ENCODE peak calls at places on chromosomes 16 and 17, in seven cellular contexts. One of them, this sample, is unnamed. For H3K4me1, the result is how much of the 10 kb centered on the place peaks cover.

GRCh38 chr17:82981141-82981540 is 98.3 kb upstream of the METRNL start:
- DNase-seq in tibial artery: no peak
- DNase-seq in neural progenitor cell: no peak
- DNase-seq in left ventricle myocardium inferior: no peak
- DNase-seq in spleen: no peak
- DNase-seq in astrocyte: no peak
- DNase-seq in H9: no peak
- DNase-seq in this sample: no peak

GRCh38 chr17:78356163-78356713 is 3.6 kb downstream of the SOCS3 start:
- DNase-seq in astrocyte: peak
- DNase-seq in left ventricle myocardium inferior: no peak
- DNase-seq in neural progenitor cell: peak
- DNase-seq in spleen: peak
- DNase-seq in tibial artery: no peak
- DNase-seq in H9: peak
- DNase-seq in this sample: peak

GRCh38 chr17:79026345-79027273 is 2.6 kb downstream of the C1QTNF1 start:
- DNase-seq in tibial artery: peak
- DNase-seq in left ventricle myocardium inferior: peak
- DNase-seq in neural progenitor cell: no peak
- DNase-seq in astrocyte: peak
- DNase-seq in H9: no peak
- DNase-seq in spleen: peak
- DNase-seq in this sample: peak

GRCh38 chr16:24851700-24852099 is 5.9 kb downstream of the SLC5A11 start:
- DNase-seq in left ventricle myocardium inferior: no peak
- DNase-seq in H9: no peak
- DNase-seq in spleen: no peak
- DNase-seq in tibial artery: no peak
- DNase-seq in astrocyte: peak
- DNase-seq in neural progenitor cell: no peak
- DNase-seq in this sample: no peak

GRCh38 chr16:80056334-80056733 is 455.8 kb upstream of the MAF start:
- DNase-seq in neural progenitor cell: no peak
- DNase-seq in left ventricle myocardium inferior: no peak
- DNase-seq in tibial artery: peak
- DNase-seq in astrocyte: peak
- DNase-seq in H9: no peak
- DNase-seq in spleen: no peak
- DNase-seq in this sample: no peak

GRCh38 chr17:74455025-74455585 is 11.3 kb upstream of the CD300A start:
- DNase-seq in H9: peak
- DNase-seq in tibial artery: no peak
- DNase-seq in astrocyte: no peak
- DNase-seq in spleen: no peak
- DNase-seq in neural progenitor cell: peak
- DNase-seq in left ventricle myocardium inferior: no peak
- DNase-seq in this sample: no peak

GRCh38 chr16:81526199-81526598 is 81.6 kb downstream of the CMIP start:
- DNase-seq in tibial artery: no peak
- DNase-seq in neural progenitor cell: no peak
- DNase-seq in astrocyte: peak
- DNase-seq in left ventricle myocardium inferior: no peak
- DNase-seq in spleen: no peak
- DNase-seq in H9: no peak
- DNase-seq in this sample: no peak

GRCh38 chr16:69618307-69618706 is 52.5 kb downstream of the NFAT5 start:
- DNase-seq in tibial artery: no peak
- DNase-seq in spleen: no peak
- DNase-seq in H9: no peak
- DNase-seq in left ventricle myocardium inferior: no peak
- DNase-seq in neural progenitor cell: no peak
- DNase-seq in astrocyte: peak
- DNase-seq in this sample: no peak

GRCh38 chr16:69535123-69536050 is 30.4 kb upstream of the NFAT5 start:
- DNase-seq in neural progenitor cell: no peak
- DNase-seq in H9: no peak
- DNase-seq in spleen: no peak
- DNase-seq in left ventricle myocardium inferior: no peak
- DNase-seq in astrocyte: peak
- DNase-seq in tibial artery: no peak
- DNase-seq in this sample: no peak

GRCh38 chr17:63095879-63096278 is 129.8 kb downstream of the TANC2 start:
- DNase-seq in neural progenitor cell: no peak
- DNase-seq in astrocyte: peak
- DNase-seq in left ventricle myocardium inferior: no peak
- DNase-seq in tibial artery: no peak
- DNase-seq in spleen: no peak
- DNase-seq in H9: no peak
- DNase-seq in this sample: no peak

GRCh38 chr17:14737984-14738651 is 437.2 kb downstream of the HS3ST3B1 start:
- DNase-seq in left ventricle myocardium inferior: peak
- DNase-seq in H9: peak
- DNase-seq in neural progenitor cell: peak
- DNase-seq in spleen: peak
- DNase-seq in tibial artery: peak
- DNase-seq in astrocyte: peak
- DNase-seq in this sample: peak

GRCh38 chr17:39261286-39261685 is 35.5 kb upstream of the STAC2 start:
- DNase-seq in astrocyte: no peak
- DNase-seq in tibial artery: no peak
- DNase-seq in neural progenitor cell: peak
- DNase-seq in spleen: no peak
- DNase-seq in H9: peak
- DNase-seq in left ventricle myocardium inferior: no peak
- DNase-seq in this sample: no peak

GRCh38 chr16:67165121-67166034 is 833 bp downstream of the HSF4 start:
- DNase-seq in neural progenitor cell: peak
- DNase-seq in spleen: no peak
- DNase-seq in H9: no peak
- DNase-seq in left ventricle myocardium inferior: no peak
- DNase-seq in tibial artery: no peak
- DNase-seq in astrocyte: no peak
- DNase-seq in this sample: peak

GRCh38 chr17:65323055-65323454 is 185.9 kb downstream of the RGS9 start:
- DNase-seq in spleen: no peak
- DNase-seq in tibial artery: no peak
- DNase-seq in astrocyte: no peak
- DNase-seq in neural progenitor cell: no peak
- DNase-seq in H9: peak
- DNase-seq in left ventricle myocardium inferior: no peak
- DNase-seq in this sample: no peak

GRCh38 chr16:87947356-87948118 is 3.7 kb upstream of the BANP start:
- DNase-seq in H9: no peak
- DNase-seq in left ventricle myocardium inferior: no peak
- DNase-seq in spleen: no peak
- DNase-seq in neural progenitor cell: no peak
- DNase-seq in astrocyte: no peak
- DNase-seq in tibial artery: peak
- DNase-seq in this sample: no peak

GRCh38 chr17:28402844-28403243 is 3.2 kb downstream of the SLC46A1 start:
- DNase-seq in left ventricle myocardium inferior: no peak
- DNase-seq in astrocyte: no peak
- DNase-seq in H9: no peak
- DNase-seq in tibial artery: no peak
- DNase-seq in neural progenitor cell: no peak
- DNase-seq in spleen: no peak
- DNase-seq in this sample: no peak

GRCh38 chr16:70715113-70715711 is 29.4 kb upstream of the MTSS2 start:
- DNase-seq in neural progenitor cell: no peak
- DNase-seq in astrocyte: peak
- DNase-seq in H9: no peak
- DNase-seq in spleen: no peak
- DNase-seq in left ventricle myocardium inferior: peak
- DNase-seq in tibial artery: peak
- DNase-seq in this sample: peak

GRCh38 chr16:17379121-17379571 is 91.6 kb downstream of the XYLT1 start:
- DNase-seq in neural progenitor cell: no peak
- DNase-seq in astrocyte: peak
- DNase-seq in spleen: no peak
- DNase-seq in H9: no peak
- DNase-seq in tibial artery: no peak
- DNase-seq in left ventricle myocardium inferior: peak
- DNase-seq in this sample: peak

GRCh38 chr16:69494993-69495392 is 70.6 kb downstream of the CYB5B start:
- DNase-seq in neural progenitor cell: peak
- DNase-seq in spleen: no peak
- DNase-seq in left ventricle myocardium inferior: no peak
- DNase-seq in tibial artery: no peak
- DNase-seq in astrocyte: no peak
- DNase-seq in H9: peak
- DNase-seq in this sample: no peak

GRCh38 chr17:73179878-73180277 is 13.0 kb upstream of the COG1 start:
- DNase-seq in tibial artery: no peak
- DNase-seq in left ventricle myocardium inferior: no peak
- DNase-seq in neural progenitor cell: no peak
- DNase-seq in astrocyte: no peak
- DNase-seq in spleen: no peak
- DNase-seq in H9: no peak
- DNase-seq in this sample: no peak

GRCh38 chr16:54521327-54521726 is 234.7 kb upstream of the IRX3 start:
- DNase-seq in neural progenitor cell: no peak
- DNase-seq in astrocyte: no peak
- DNase-seq in spleen: no peak
- DNase-seq in H9: no peak
- DNase-seq in tibial artery: no peak
- DNase-seq in left ventricle myocardium inferior: no peak
- DNase-seq in this sample: no peak

GRCh38 chr16:84224554-84224953 is 15.3 kb downstream of the KCNG4 start:
- DNase-seq in astrocyte: no peak
- DNase-seq in left ventricle myocardium inferior: no peak
- DNase-seq in spleen: no peak
- DNase-seq in neural progenitor cell: no peak
- DNase-seq in tibial artery: no peak
- DNase-seq in H9: no peak
- DNase-seq in this sample: no peak

GRCh38 chr16:21267298-21267697 is 10.8 kb downstream of the CRYM start:
- DNase-seq in astrocyte: no peak
- DNase-seq in tibial artery: no peak
- DNase-seq in left ventricle myocardium inferior: no peak
- DNase-seq in spleen: no peak
- DNase-seq in H9: no peak
- DNase-seq in neural progenitor cell: no peak
- DNase-seq in this sample: no peak

GRCh38 chr17:10087333-10087732 is 111.1 kb downstream of the GAS7 start:
- DNase-seq in left ventricle myocardium inferior: no peak
- DNase-seq in H9: no peak
- DNase-seq in neural progenitor cell: no peak
- DNase-seq in tibial artery: no peak
- DNase-seq in spleen: no peak
- DNase-seq in astrocyte: no peak
- DNase-seq in this sample: peak

GRCh38 chr17:47694818-47695663 is 1.1 kb downstream of the TBKBP1 start:
- DNase-seq in astrocyte: peak
- DNase-seq in H9: peak
- DNase-seq in left ventricle myocardium inferior: peak
- DNase-seq in tibial artery: peak
- DNase-seq in neural progenitor cell: peak
- DNase-seq in spleen: peak
- DNase-seq in this sample: peak
- H3K27ac ChIP-seq in astrocyte: no peak
- H3K27ac ChIP-seq in H9: no peak
- H3K27ac ChIP-seq in left ventricle myocardium inferior: peak
- H3K27ac ChIP-seq in tibial artery: peak
- H3K27ac ChIP-seq in neural progenitor cell: no peak
- H3K27ac ChIP-seq in spleen: peak
- H3K27ac ChIP-seq in this sample: peak

DNA sequence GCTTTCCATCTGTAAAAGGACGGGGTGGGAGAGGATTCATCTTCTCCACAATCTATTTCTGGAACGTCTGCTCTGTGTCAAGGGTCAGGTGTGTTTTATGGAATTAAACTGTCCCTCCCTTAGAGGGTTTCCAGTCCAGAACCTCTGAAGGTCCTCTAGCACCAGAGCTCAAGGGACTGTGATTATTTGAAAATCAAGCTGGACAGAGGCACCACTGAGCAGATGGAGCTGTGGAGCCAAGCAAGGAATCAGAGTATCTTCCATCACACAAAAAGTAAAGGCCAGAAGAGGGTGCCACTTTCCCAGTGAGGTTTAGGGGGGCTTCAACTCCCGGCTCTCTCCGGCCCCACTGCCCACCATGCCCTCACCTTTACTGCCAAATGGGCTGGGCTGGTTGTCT is 6.8 kb downstream of the CACNG5 start:
- DNase-seq in H9: no peak
- DNase-seq in neural progenitor cell: no peak
- DNase-seq in left ventricle myocardium inferior: no peak
- DNase-seq in spleen: no peak
- DNase-seq in astrocyte: no peak
- DNase-seq in tibial artery: no peak
- DNase-seq in this sample: no peak
- TF ChIP-seq CTCF in H9: no peak
- TF ChIP-seq CTCF in neural progenitor cell: no peak
- TF ChIP-seq CTCF in left ventricle myocardium inferior: no peak
- TF ChIP-seq CTCF in spleen: no peak
- TF ChIP-seq CTCF in astrocyte: no peak
- TF ChIP-seq CTCF in tibial artery: no peak
- TF ChIP-seq CTCF in this sample: no peak

GRCh38 chr17:81081619-81082176 is 46.7 kb downstream of the BAIAP2 start:
- DNase-seq in astrocyte: no peak
- DNase-seq in H9: no peak
- DNase-seq in left ventricle myocardium inferior: no peak
- DNase-seq in spleen: no peak
- DNase-seq in neural progenitor cell: no peak
- DNase-seq in tibial artery: no peak
- DNase-seq in this sample: no peak
- H3K4me1 ChIP-seq in astrocyte: under half
- H3K4me1 ChIP-seq in H9: under half
- H3K4me1 ChIP-seq in left ventricle myocardium inferior: half or more
- H3K4me1 ChIP-seq in spleen: under half
- H3K4me1 ChIP-seq in neural progenitor cell: under half
- H3K4me1 ChIP-seq in tibial artery: under half
- H3K4me1 ChIP-seq in this sample: under half

DNA sequence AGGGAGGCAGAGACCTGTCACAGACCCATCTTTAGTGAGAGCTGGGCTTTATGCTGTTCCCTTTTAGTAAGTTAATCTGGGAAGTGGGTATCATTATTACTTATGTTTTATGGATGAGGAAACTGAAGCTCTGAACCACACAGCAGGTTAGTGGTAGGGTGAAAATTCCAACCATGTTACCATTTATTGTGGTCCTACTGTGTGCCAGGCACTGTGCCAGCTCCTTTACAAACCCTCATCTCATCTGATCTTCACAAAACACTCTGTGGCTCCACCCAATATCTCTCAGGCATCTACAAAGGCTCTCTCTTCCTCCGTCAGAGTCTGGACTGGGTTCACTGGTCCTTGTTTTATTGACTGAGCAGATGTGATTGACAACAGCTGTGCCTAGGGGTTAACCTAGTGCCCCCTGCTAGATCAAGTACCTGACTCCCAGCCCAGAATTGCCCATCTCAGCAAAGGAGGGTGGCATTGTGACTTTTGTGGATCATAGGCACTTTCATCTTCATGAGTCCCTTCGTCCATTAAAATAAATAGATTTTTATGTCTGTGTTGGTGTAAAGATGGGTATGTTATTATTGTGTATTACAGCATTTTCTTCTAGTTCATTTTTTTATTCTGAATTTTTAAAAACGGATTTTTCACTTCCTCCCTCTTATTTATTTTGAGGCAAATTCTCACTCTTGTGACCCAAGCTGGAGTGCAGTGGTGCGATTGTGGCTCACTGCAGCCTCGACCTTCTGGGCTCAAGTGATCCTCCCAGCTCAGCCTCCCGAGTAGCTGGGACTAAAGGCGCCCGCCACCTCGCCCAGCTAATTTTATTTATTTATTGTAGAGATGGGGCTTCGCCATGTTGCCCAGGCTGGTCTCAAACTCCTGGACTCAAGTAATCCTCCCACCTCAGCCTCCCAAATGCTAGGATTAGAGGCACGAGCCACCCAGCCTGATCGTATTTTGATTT is 3.1 kb downstream of the TGFB1I1 start:
- DNase-seq in spleen: no peak
- DNase-seq in H9: no peak
- DNase-seq in left ventricle myocardium inferior: no peak
- DNase-seq in neural progenitor cell: no peak
- DNase-seq in tibial artery: no peak
- DNase-seq in astrocyte: no peak
- DNase-seq in this sample: no peak
- H3K27ac ChIP-seq in spleen: no peak
- H3K27ac ChIP-seq in H9: no peak
- H3K27ac ChIP-seq in left ventricle myocardium inferior: no peak
- H3K27ac ChIP-seq in neural progenitor cell: no peak
- H3K27ac ChIP-seq in tibial artery: no peak
- H3K27ac ChIP-seq in astrocyte: peak
- H3K27ac ChIP-seq in this sample: no peak

This sample was measured in psoas muscle.